ENCODE peak calls at places on chromosomes 1 and 21, in ten cellular contexts. O is brain microvascular endothelial cell, U is cardiac fibroblast, Z is foreskin fibroblast, B is HCT116, T is transverse colon, H is left lung, K is astrocyte of the spinal cord, X is colonic mucosa, A is neural progenitor cell. M is an unnamed sample.

GRCh38 chr1:180062452-180062971 is 92.2 kb upstream of the QSOX1 start:
- DNase-seq in O (no peak), U (no peak), Z (no peak), B (no peak), T (no peak), H (no peak), K (no peak), X (no peak), A (no peak), M (no peak)

GRCh38 chr1:205014772-205015171 is 28.2 kb upstream of the CNTN2 start:
- DNase-seq in O (no peak), U (no peak), Z (no peak), B (no peak), T (no peak), H (no peak), K (no peak), X (no peak), A (no peak), M (no peak)

GRCh38 chr1:59484090-59484489 is 187.2 kb downstream of the FGGY start:
- DNase-seq in O (peak), U (peak), Z (peak), B (peak), T (no peak), H (no peak), K (peak), X (no peak), A (no peak), M (peak)

GRCh38 chr1:12552951-12553921 is 64.8 kb downstream of the DHRS3 start:
- DNase-seq in O (no peak), U (no peak), Z (no peak), B (no peak), T (no peak), H (peak), K (no peak), X (no peak), A (peak), M (no peak)

GRCh38 chr1:205013683-205014367 is 29.2 kb upstream of the CNTN2 start:
- DNase-seq in O (no peak), U (peak), Z (no peak), B (no peak), T (no peak), H (no peak), K (no peak), X (no peak), A (peak), M (no peak)

GRCh38 chr1:41799723-41800122 is 119.0 kb downstream of the HIVEP3 start:
- DNase-seq in O (no peak), U (no peak), Z (peak), B (no peak), T (no peak), H (no peak), K (no peak), X (no peak), A (no peak), M (no peak)

GRCh38 chr21:46605759-46606426 is 1.0 kb upstream of the S100B start:
- DNase-seq in O (no peak), U (no peak), Z (no peak), B (no peak), T (peak), H (no peak), K (no peak), X (no peak), A (no peak), M (no peak)

GRCh38 chr1:227887697-227888403 is 59.9 kb downstream of the WNT9A start:
- DNase-seq in O (no peak), U (peak), Z (peak), B (no peak), T (peak), H (peak), K (peak), X (peak), A (peak), M (no peak)

GRCh38 chr1:93827633-93828436 is 51.2 kb downstream of the DNTTIP2 start:
- DNase-seq in O (no peak), U (peak), Z (peak), B (no peak), T (no peak), H (no peak), K (no peak), X (no peak), A (no peak), M (no peak)

GRCh38 chr1:183027031-183027430 is 3.8 kb downstream of the LAMC1 start:
- DNase-seq in O (no peak), U (peak), Z (no peak), B (no peak), T (no peak), H (no peak), K (no peak), X (no peak), A (no peak), M (no peak)

GRCh38 chr1:100643430-100644196 is 75.9 kb upstream of the VCAM1 start:
- DNase-seq in O (no peak), U (peak), Z (no peak), B (no peak), T (peak), H (no peak), K (peak), X (peak), A (no peak), M (no peak)

GRCh38 chr1:111855260-111855659 is 99.6 kb downstream of the DDX20 start:
- DNase-seq in O (no peak), U (no peak), Z (no peak), B (no peak), T (no peak), H (no peak), K (no peak), X (no peak), A (no peak), M (no peak)

GRCh38 chr1:3074800-3075199 is 5.8 kb downstream of the PRDM16 start:
- DNase-seq in O (no peak), U (no peak), Z (no peak), B (no peak), T (no peak), H (peak), K (peak), X (no peak), A (no peak), M (peak)

GRCh38 chr1:202957733-202958543 is at the start of gene ADIPOR1:
- DNase-seq in O (peak), U (peak), Z (peak), B (peak), T (peak), H (peak), K (peak), X (peak), A (peak), M (peak)

GRCh38 chr1:6241107-6241886 is 2.7 kb upstream of the HES3 start:
- DNase-seq in O (no peak), U (no peak), Z (no peak), B (no peak), T (no peak), H (no peak), K (no peak), X (no peak), A (peak), M (no peak)

GRCh38 chr1:158818560-158818959 is 12.6 kb upstream of the MNDA start:
- DNase-seq in O (no peak), U (no peak), Z (no peak), B (no peak), T (no peak), H (no peak), K (no peak), X (no peak), A (no peak), M (no peak)

GRCh38 chr1:27358038-27358927 is 8.5 kb downstream of the MAP3K6 start:
- DNase-seq in O (no peak), U (no peak), Z (no peak), B (no peak), T (no peak), H (no peak), K (no peak), X (no peak), A (no peak), M (no peak)

GRCh38 chr21:46006547-46007497 is 25.3 kb downstream of the COL6A1 start:
- DNase-seq in O (no peak), U (no peak), Z (no peak), B (no peak), T (no peak), H (peak), K (no peak), X (peak), A (no peak), M (no peak)

GRCh38 chr1:230210326-230210978 is 143.4 kb downstream of the GALNT2 start:
- DNase-seq in O (no peak), U (peak), Z (no peak), B (no peak), T (no peak), H (no peak), K (peak), X (no peak), A (no peak), M (no peak)

GRCh38 chr1:6163973-6164617 is 16.0 kb downstream of the CHD5 start:
- DNase-seq in O (no peak), U (no peak), Z (no peak), B (no peak), T (no peak), H (peak), K (no peak), X (no peak), A (no peak), M (no peak)

GRCh38 chr1:30665621-30666020 is 57.8 kb downstream of the MATN1 start:
- DNase-seq in O (no peak), U (no peak), Z (no peak), B (no peak), T (no peak), H (no peak), K (no peak), X (no peak), A (no peak), M (no peak)

GRCh38 chr1:2582401-2582800 is 4.2 kb upstream of the PRXL2B start:
- DNase-seq in O (no peak), U (no peak), Z (peak), B (no peak), T (no peak), H (peak), K (no peak), X (no peak), A (no peak), M (no peak)

GRCh38 chr1:30645807-30646206 is 77.6 kb downstream of the MATN1 start:
- DNase-seq in O (peak), U (no peak), Z (peak), B (peak), T (no peak), H (no peak), K (no peak), X (no peak), A (no peak), M (no peak)

DNA sequence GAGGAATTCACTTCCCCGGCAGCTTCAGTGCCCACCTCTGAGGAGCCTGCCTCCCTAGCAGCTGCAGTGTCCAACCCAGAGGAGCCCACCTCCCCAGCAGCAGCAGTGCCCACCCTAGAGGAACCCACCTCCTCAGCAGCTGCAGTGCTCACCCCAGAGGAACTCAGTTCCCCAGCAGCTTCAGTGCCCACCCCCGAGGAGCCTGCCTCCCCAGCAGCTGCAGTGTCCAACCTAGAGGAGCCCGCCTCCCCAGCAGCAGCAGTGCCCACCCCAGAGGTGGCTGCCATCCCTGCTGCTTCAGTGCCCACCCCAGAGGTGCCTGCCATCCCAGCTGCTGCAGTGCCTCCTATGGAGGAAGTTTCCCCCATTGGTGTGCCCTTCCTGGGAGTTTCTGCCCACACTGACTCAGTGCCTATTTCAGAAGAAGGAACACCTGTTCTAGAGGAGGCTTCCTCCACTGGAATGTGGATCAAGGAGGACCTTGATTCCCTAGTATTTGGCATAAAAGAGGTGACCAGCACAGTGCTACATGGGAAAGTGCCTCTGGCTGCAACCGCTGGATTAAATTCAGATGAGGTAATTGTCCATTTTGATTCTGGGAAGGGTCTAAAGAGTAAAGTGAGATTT is 77.4 kb upstream of the BMP8A start:
- DNase-seq in O (no peak), U (no peak), Z (no peak), B (no peak), T (no peak), H (peak), K (no peak), X (no peak), A (no peak), M (no peak)
- H3K4me3 ChIP-seq in O (peak), U (peak), Z (peak), B (no peak), T (no peak), H (no peak), K (peak), X (no peak), A (peak), M (peak)

GRCh38 chr1:8014381-8014988 is 11.6 kb downstream of the ERRFI1 start:
- DNase-seq in O (no peak), U (no peak), Z (no peak), B (no peak), T (no peak), H (no peak), K (no peak), X (no peak), A (no peak), M (no peak)

GRCh38 chr1:8017495-8018310 is 8.4 kb downstream of the ERRFI1 start:
- DNase-seq in O (no peak), U (peak), Z (peak), B (no peak), T (no peak), H (no peak), K (peak), X (peak), A (peak), M (no peak)

GRCh38 chr1:8015036-8015808 is 10.9 kb downstream of the ERRFI1 start:
- DNase-seq in O (peak), U (peak), Z (peak), B (no peak), T (peak), H (no peak), K (peak), X (peak), A (peak), M (peak)

GRCh38 chr1:8015809-8016165 is 10.3 kb downstream of the ERRFI1 start:
- DNase-seq in O (no peak), U (peak), Z (peak), B (no peak), T (no peak), H (no peak), K (peak), X (no peak), A (no peak), M (no peak)

GRCh38 chr1:8016244-8017241 is 9.6 kb downstream of the ERRFI1 start:
- DNase-seq in O (no peak), U (peak), Z (no peak), B (no peak), T (no peak), H (no peak), K (peak), X (no peak), A (no peak), M (no peak)
- TF ChIP-seq CTCF in O (no peak), U (no peak), Z (no peak), B (peak), T (no peak), H (no peak), K (no peak), X (no peak), A (peak), M (no peak)

GRCh38 chr21:33950425-33951079 is 34.9 kb upstream of the ATP5PO start:
- DNase-seq in O (no peak), U (no peak), Z (no peak), B (no peak), T (no peak), H (no peak), K (no peak), X (no peak), A (no peak), M (no peak)

GRCh38 chr21:33947451-33948095 is 32.0 kb upstream of the ATP5PO start:
- DNase-seq in O (peak), U (peak), Z (peak), B (peak), T (peak), H (peak), K (peak), X (peak), A (peak), M (peak)

GRCh38 chr21:33949516-33950424 is 34.2 kb upstream of the ATP5PO start:
- DNase-seq in O (no peak), U (no peak), Z (no peak), B (no peak), T (no peak), H (no peak), K (no peak), X (no peak), A (no peak), M (no peak)

GRCh38 chr21:33948951-33949444 is 33.4 kb upstream of the ATP5PO start:
- DNase-seq in O (no peak), U (no peak), Z (no peak), B (no peak), T (no peak), H (no peak), K (no peak), X (no peak), A (no peak), M (no peak)

GRCh38 chr21:33948096-33948950 is 32.7 kb upstream of the ATP5PO start:
- DNase-seq in O (no peak), U (peak), Z (peak), B (peak), T (peak), H (peak), K (peak), X (peak), A (peak), M (no peak)
- H3K4me3 ChIP-seq in O (peak), U (no peak), Z (no peak), B (peak), T (peak), H (no peak), K (peak), X (no peak), A (peak), M (peak)

GRCh38 chr1:39640861-39641260 is 1.4 kb upstream of the HEYL start:
- DNase-seq in O (no peak), U (no peak), Z (no peak), B (no peak), T (no peak), H (no peak), K (no peak), X (no peak), A (no peak), M (no peak)

GRCh38 chr1:39637301-39637700 is 2.1 kb downstream of the HEYL start:
- DNase-seq in O (no peak), U (no peak), Z (no peak), B (no peak), T (no peak), H (no peak), K (no peak), X (no peak), A (no peak), M (no peak)

GRCh38 chr1:39642796-39643195 is 3.4 kb upstream of the HEYL start:
- DNase-seq in O (no peak), U (peak), Z (peak), B (no peak), T (no peak), H (no peak), K (no peak), X (no peak), A (no peak), M (no peak)

GRCh38 chr1:39638965-39639332 is 494 bp downstream of the HEYL start:
- DNase-seq in O (no peak), U (no peak), Z (no peak), B (no peak), T (no peak), H (no peak), K (no peak), X (no peak), A (no peak), M (no peak)

DNA sequence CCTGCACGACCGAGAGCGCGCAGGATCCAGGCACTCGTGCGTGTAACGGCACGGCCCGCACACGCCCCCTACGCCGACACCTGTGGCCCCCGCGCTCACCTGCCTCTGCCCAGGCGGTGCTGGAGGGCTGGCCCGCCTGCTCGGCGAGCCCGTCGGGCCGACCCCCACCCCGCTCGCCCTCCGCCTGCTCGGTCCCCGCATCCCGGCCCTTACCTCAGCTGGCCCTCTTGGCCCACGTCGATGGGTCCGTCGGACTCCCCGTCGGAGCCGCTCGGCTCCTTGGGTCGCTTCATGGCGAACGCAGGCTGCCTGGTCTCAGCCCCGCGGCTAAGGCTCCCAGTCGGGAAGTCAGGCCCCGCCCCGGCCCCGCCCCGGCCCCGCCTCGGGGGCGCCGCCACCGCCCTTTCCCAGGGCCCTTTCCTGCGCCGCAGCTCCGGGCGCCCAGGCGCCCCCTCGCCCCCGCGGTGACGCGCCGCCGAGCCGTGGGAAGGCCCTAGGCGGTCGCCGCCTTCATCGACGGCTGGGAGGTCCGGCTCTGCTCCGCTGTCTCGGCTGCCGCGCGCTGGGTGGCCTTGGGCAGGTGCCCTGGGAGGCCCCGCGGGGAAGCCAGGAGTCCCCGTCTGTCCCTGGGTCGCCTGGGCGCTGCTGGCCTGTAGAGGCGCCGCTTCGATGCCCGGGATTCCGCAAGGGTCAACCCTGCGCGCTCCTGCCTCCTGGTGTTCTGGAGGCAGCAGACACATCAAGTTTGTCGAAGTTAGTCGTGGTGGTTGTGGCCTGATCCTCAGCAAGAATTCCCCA is at the start of gene HEYL:
- DNase-seq in O (peak), U (peak), Z (peak), B (peak), T (peak), H (peak), K (no peak), X (peak), A (peak), M (no peak)
- TF ChIP-seq CTCF in O (peak), U (peak), Z (peak), B (peak), T (peak), H (peak), K (peak), X (peak), A (peak), M (no peak)

DNA sequence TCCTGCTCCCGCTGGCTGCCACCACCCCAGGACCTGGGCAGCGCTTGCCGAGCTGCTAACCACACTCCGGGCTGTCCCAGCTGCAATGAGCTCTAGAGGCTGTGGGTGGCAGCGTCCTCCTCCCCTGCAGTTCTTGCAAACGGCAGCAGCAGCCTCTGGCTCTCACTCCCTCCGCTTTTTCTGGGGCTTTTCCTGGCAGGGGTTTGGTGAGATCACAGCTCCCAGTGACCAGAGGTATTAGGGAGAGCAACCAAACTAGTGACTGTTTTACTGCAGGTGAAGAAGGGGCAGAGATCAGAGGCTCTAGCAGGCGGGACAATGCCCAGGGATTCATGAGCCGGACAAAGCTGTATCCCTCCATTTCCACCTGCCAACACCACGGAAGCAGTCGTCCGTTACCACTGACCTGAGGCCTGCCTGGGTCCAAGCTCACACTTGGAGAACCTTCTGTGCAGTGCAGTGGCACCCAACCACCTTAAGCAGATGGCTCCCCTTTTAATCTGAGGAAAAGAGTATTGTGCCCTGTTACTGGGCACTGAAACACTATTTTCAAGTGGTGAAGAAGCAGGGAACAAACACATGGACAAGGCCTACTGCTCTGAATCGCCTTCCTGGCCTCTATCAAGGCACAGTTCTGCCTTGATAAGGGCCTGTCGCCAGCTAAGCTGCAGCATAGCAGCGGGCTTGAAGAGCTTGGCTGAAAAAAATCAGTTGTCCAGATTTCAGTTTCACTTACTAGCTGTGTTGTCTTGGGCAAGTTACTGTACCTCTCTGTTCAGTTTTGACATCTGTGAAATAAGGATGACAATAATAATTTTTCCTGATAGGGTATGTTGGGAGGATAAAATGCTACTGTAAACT is at the start of gene F5:
- DNase-seq in O (peak), U (peak), Z (peak), B (peak), T (peak), H (peak), K (peak), X (peak), A (peak), M (peak)
- H3K4me3 ChIP-seq in O (no peak), U (no peak), Z (no peak), B (peak), T (peak), H (no peak), K (no peak), X (no peak), A (peak), M (no peak)